ENCODE peak calls at places on chromosome 5, in seven cellular contexts. One of them, this sample, is unnamed.

GRCh38 chr5:82865625-82866024 is 211.6 kb downstream of the TMEM167A start:
- DNase-seq in erythroblast: no peak
- DNase-seq in right lobe of liver: no peak
- DNase-seq in heart left ventricle: no peak
- DNase-seq in A549: no peak
- DNase-seq in lower leg skin: no peak
- DNase-seq in transverse colon: no peak
- DNase-seq in this sample: no peak

GRCh38 chr5:134136771-134137170 is 22.3 kb downstream of the TCF7 start:
- DNase-seq in right lobe of liver: peak
- DNase-seq in erythroblast: no peak
- DNase-seq in transverse colon: peak
- DNase-seq in lower leg skin: no peak
- DNase-seq in A549: no peak
- DNase-seq in heart left ventricle: no peak
- DNase-seq in this sample: peak

GRCh38 chr5:1204693-1205242 is 3.4 kb downstream of the SLC6A19 start:
- DNase-seq in transverse colon: no peak
- DNase-seq in right lobe of liver: no peak
- DNase-seq in A549: peak
- DNase-seq in lower leg skin: no peak
- DNase-seq in erythroblast: peak
- DNase-seq in heart left ventricle: no peak
- DNase-seq in this sample: no peak

GRCh38 chr5:27706832-27707231 is 668.4 kb upstream of the CDH9 start:
- DNase-seq in right lobe of liver: no peak
- DNase-seq in erythroblast: no peak
- DNase-seq in heart left ventricle: no peak
- DNase-seq in transverse colon: no peak
- DNase-seq in lower leg skin: no peak
- DNase-seq in A549: peak
- DNase-seq in this sample: no peak

GRCh38 chr5:90263102-90263501 is 146.5 kb downstream of the CETN3 start:
- DNase-seq in erythroblast: no peak
- DNase-seq in lower leg skin: no peak
- DNase-seq in heart left ventricle: no peak
- DNase-seq in A549: no peak
- DNase-seq in right lobe of liver: no peak
- DNase-seq in transverse colon: no peak
- DNase-seq in this sample: no peak

GRCh38 chr5:25444697-25445096 is 799.9 kb upstream of the CDH10 start:
- DNase-seq in A549: no peak
- DNase-seq in transverse colon: no peak
- DNase-seq in right lobe of liver: no peak
- DNase-seq in lower leg skin: no peak
- DNase-seq in erythroblast: no peak
- DNase-seq in heart left ventricle: no peak
- DNase-seq in this sample: no peak

GRCh38 chr5:174755103-174755502 is 30.7 kb downstream of the MSX2 start:
- DNase-seq in lower leg skin: no peak
- DNase-seq in right lobe of liver: no peak
- DNase-seq in heart left ventricle: no peak
- DNase-seq in transverse colon: no peak
- DNase-seq in A549: peak
- DNase-seq in erythroblast: no peak
- DNase-seq in this sample: no peak

GRCh38 chr5:128021411-128021810 is 62.2 kb upstream of the SLC12A2 start:
- DNase-seq in erythroblast: no peak
- DNase-seq in A549: no peak
- DNase-seq in heart left ventricle: no peak
- DNase-seq in lower leg skin: no peak
- DNase-seq in transverse colon: no peak
- DNase-seq in right lobe of liver: no peak
- DNase-seq in this sample: no peak

GRCh38 chr5:166625210-166625865 is 1666.1 kb upstream of the WWC1 start:
- DNase-seq in lower leg skin: no peak
- DNase-seq in erythroblast: no peak
- DNase-seq in transverse colon: no peak
- DNase-seq in A549: no peak
- DNase-seq in heart left ventricle: no peak
- DNase-seq in right lobe of liver: no peak
- DNase-seq in this sample: no peak

GRCh38 chr5:177029498-177029897 is 7.0 kb downstream of the ZNF346 start:
- DNase-seq in A549: no peak
- DNase-seq in erythroblast: no peak
- DNase-seq in transverse colon: no peak
- DNase-seq in right lobe of liver: no peak
- DNase-seq in lower leg skin: no peak
- DNase-seq in heart left ventricle: no peak
- DNase-seq in this sample: no peak

GRCh38 chr5:102815084-102815483 is 60.0 kb downstream of the PAM start:
- DNase-seq in A549: no peak
- DNase-seq in right lobe of liver: no peak
- DNase-seq in heart left ventricle: no peak
- DNase-seq in lower leg skin: no peak
- DNase-seq in erythroblast: no peak
- DNase-seq in transverse colon: no peak
- DNase-seq in this sample: no peak

GRCh38 chr5:82931110-82931509 is 146.1 kb downstream of the TMEM167A start:
- DNase-seq in right lobe of liver: no peak
- DNase-seq in heart left ventricle: no peak
- DNase-seq in transverse colon: no peak
- DNase-seq in lower leg skin: no peak
- DNase-seq in erythroblast: no peak
- DNase-seq in A549: peak
- DNase-seq in this sample: no peak

GRCh38 chr5:107378218-107378899 is 292.4 kb downstream of the EFNA5 start:
- DNase-seq in heart left ventricle: no peak
- DNase-seq in A549: peak
- DNase-seq in lower leg skin: no peak
- DNase-seq in transverse colon: no peak
- DNase-seq in right lobe of liver: no peak
- DNase-seq in erythroblast: no peak
- DNase-seq in this sample: no peak

DNA sequence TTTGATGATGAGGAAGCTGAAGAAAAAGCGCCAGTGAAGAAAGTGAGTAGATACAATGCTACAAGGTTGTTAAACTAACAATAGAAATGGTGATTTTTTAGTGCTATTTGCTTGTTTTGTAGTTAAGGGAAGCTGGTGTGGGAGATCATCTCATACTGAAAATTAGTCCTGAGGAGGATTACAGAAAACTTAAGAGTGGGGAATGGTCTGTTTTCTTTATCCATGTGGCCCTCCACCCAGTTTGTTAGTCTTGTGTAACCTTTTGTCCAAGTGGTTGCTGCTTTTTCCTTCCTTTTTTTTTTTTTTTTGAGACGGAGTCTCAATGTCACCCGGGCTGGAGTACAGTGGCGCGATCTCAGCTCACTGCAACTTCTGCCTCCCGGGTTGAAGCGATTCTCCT is 12.5 kb downstream of the NPM1 start:
- DNase-seq in right lobe of liver: no peak
- DNase-seq in transverse colon: no peak
- DNase-seq in lower leg skin: no peak
- DNase-seq in heart left ventricle: no peak
- DNase-seq in A549: no peak
- DNase-seq in erythroblast: no peak
- DNase-seq in this sample: no peak
- TF ChIP-seq POLR2A in right lobe of liver: no peak
- TF ChIP-seq POLR2A in transverse colon: no peak
- TF ChIP-seq POLR2A in lower leg skin: no peak
- TF ChIP-seq POLR2A in heart left ventricle: no peak
- TF ChIP-seq POLR2A in A549: no peak
- TF ChIP-seq POLR2A in erythroblast: no peak
- TF ChIP-seq POLR2A in this sample: no peak

GRCh38 chr5:14503681-14504331 is 77.8 kb upstream of the OTULINL start:
- DNase-seq in heart left ventricle: no peak
- DNase-seq in erythroblast: no peak
- DNase-seq in lower leg skin: no peak
- DNase-seq in transverse colon: no peak
- DNase-seq in right lobe of liver: no peak
- DNase-seq in A549: no peak
- DNase-seq in this sample: no peak
- TF ChIP-seq POLR2A in heart left ventricle: no peak
- TF ChIP-seq POLR2A in erythroblast: no peak
- TF ChIP-seq POLR2A in lower leg skin: no peak
- TF ChIP-seq POLR2A in transverse colon: no peak
- TF ChIP-seq POLR2A in right lobe of liver: no peak
- TF ChIP-seq POLR2A in A549: no peak
- TF ChIP-seq POLR2A in this sample: no peak

GRCh38 chr5:160229190-160229742 is at the start of gene FABP6:
- DNase-seq in right lobe of liver: no peak
- DNase-seq in heart left ventricle: no peak
- DNase-seq in transverse colon: no peak
- DNase-seq in A549: no peak
- DNase-seq in lower leg skin: no peak
- DNase-seq in erythroblast: no peak
- DNase-seq in this sample: no peak
- TF ChIP-seq POLR2A in right lobe of liver: no peak
- TF ChIP-seq POLR2A in heart left ventricle: no peak
- TF ChIP-seq POLR2A in transverse colon: no peak
- TF ChIP-seq POLR2A in A549: no peak
- TF ChIP-seq POLR2A in lower leg skin: no peak
- TF ChIP-seq POLR2A in erythroblast: no peak
- TF ChIP-seq POLR2A in this sample: no peak

GRCh38 chr5:163460562-163461176 is at the start of gene HMMR:
- DNase-seq in right lobe of liver: no peak
- DNase-seq in erythroblast: peak
- DNase-seq in heart left ventricle: no peak
- DNase-seq in A549: peak
- DNase-seq in transverse colon: peak
- DNase-seq in lower leg skin: no peak
- DNase-seq in this sample: no peak
- TF ChIP-seq POLR2A in right lobe of liver: no peak
- TF ChIP-seq POLR2A in erythroblast: peak
- TF ChIP-seq POLR2A in heart left ventricle: no peak
- TF ChIP-seq POLR2A in A549: peak
- TF ChIP-seq POLR2A in transverse colon: no peak
- TF ChIP-seq POLR2A in lower leg skin: no peak
- TF ChIP-seq POLR2A in this sample: no peak

DNA sequence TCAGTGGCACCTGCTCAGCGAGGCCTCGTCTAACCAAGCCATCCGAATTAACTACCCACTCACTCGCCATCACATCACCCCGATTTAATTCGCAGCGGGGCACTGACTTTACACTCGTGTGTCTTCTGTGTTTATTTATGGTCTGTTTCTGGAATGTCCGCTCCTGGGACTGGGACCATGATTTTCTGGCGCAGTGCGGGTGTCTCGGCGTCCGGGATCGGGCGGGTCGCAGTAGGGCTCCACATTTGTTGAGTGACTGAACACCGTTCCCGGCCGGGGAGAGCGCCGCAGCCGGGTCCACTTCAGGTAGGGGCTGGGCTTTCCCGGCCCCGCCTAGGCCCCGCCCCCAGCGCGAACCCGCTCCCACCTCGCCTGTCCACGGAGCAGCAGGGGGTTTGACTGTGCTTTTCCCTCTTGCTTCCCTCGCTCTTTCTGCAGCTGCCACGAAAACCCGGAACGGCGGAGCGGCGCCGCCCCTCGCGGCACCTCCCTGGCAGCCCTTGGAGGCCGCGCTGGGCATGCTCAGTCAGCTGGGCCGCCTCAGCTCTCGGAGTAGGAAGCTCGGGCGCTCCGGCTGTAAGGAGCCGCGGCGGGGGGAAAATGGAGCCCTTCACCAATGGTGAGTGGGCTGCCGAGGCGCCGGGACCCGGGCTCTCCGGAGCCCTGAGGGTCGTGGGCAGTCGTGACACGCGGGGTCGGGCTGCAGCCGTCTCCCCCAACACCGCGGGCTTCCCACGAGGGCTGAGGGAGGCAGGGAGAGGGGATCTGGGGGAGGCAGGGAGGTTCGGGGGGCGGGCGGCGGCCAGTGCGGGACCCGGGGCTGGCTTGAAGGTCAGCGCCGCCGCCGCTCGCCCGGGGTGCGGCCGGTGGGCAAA is at the start of gene LNPEP:
- DNase-seq in erythroblast: peak
- DNase-seq in transverse colon: peak
- DNase-seq in A549: peak
- DNase-seq in heart left ventricle: peak
- DNase-seq in right lobe of liver: peak
- DNase-seq in lower leg skin: peak
- DNase-seq in this sample: peak
- TF ChIP-seq POLR2A in erythroblast: no peak
- TF ChIP-seq POLR2A in transverse colon: peak
- TF ChIP-seq POLR2A in A549: peak
- TF ChIP-seq POLR2A in heart left ventricle: no peak
- TF ChIP-seq POLR2A in right lobe of liver: peak
- TF ChIP-seq POLR2A in lower leg skin: no peak
- TF ChIP-seq POLR2A in this sample: peak

GRCh38 chr5:172733179-172733973 is 37.6 kb downstream of the DUSP1 start:
- DNase-seq in A549: no peak
- DNase-seq in heart left ventricle: peak
- DNase-seq in transverse colon: peak
- DNase-seq in right lobe of liver: no peak
- DNase-seq in erythroblast: no peak
- DNase-seq in lower leg skin: peak
- DNase-seq in this sample: peak
- TF ChIP-seq POLR2A in A549: no peak
- TF ChIP-seq POLR2A in heart left ventricle: no peak
- TF ChIP-seq POLR2A in transverse colon: peak
- TF ChIP-seq POLR2A in right lobe of liver: no peak
- TF ChIP-seq POLR2A in erythroblast: no peak
- TF ChIP-seq POLR2A in lower leg skin: no peak
- TF ChIP-seq POLR2A in this sample: no peak

This sample was measured in sigmoid colon.